ENCODE peak calls at places on chromosome 2, in five cellular contexts. I is AG09319, D is midbrain, A is pancreas, O is chondrocyte. N is an unnamed sample.

GRCh38 chr2:15941970-15942710 is 1.8 kb downstream of the MYCN start:
- DNase-seq in D (peak), I (no peak), O (peak), A (peak), N (no peak)

GRCh38 chr2:79850912-79851311 is 338.1 kb downstream of the CTNNA2 start:
- DNase-seq in O (no peak), I (no peak), D (no peak), A (no peak), N (no peak)

GRCh38 chr2:23651187-23651983 is 266.4 kb downstream of the KLHL29 start:
- DNase-seq in A (no peak), D (no peak), I (no peak), O (no peak), N (no peak)

GRCh38 chr2:54999182-54999581 is 51.1 kb downstream of the RTN4 start:
- DNase-seq in O (no peak), A (no peak), I (peak), D (no peak), N (no peak)

GRCh38 chr2:39338502-39338901 is 94.7 kb upstream of the CDKL4 start:
- DNase-seq in O (no peak), D (no peak), A (no peak), I (no peak), N (no peak)

GRCh38 chr2:28168376-28168775 is 224.3 kb upstream of the FOSL2 start:
- DNase-seq in O (no peak), I (no peak), A (no peak), D (no peak), N (no peak)

GRCh38 chr2:30686000-30686399 is 121.2 kb downstream of the CAPN13 start:
- DNase-seq in A (peak), D (no peak), I (no peak), O (no peak), N (peak)

GRCh38 chr2:143452817-143453462 is 323.7 kb downstream of the ARHGAP15 start:
- DNase-seq in O (no peak), A (no peak), I (no peak), D (no peak), N (no peak)

GRCh38 chr2:234958311-234958710 is 6.5 kb downstream of the SH3BP4 start:
- DNase-seq in D (no peak), O (no peak), I (no peak), A (peak), N (no peak)

GRCh38 chr2:229392214-229392613 is 121.1 kb upstream of the PID1 start:
- DNase-seq in O (no peak), A (no peak), D (peak), I (peak), N (no peak)

GRCh38 chr2:4324531-4324930 is 621.2 kb downstream of the DCDC2C start:
- DNase-seq in A (no peak), I (no peak), D (no peak), O (no peak), N (no peak)

GRCh38 chr2:127423476-127423840 is 5.2 kb downstream of the PROC start:
- DNase-seq in O (no peak), A (peak), D (no peak), I (no peak), N (no peak)

GRCh38 chr2:237617305-237617982 is 9.9 kb upstream of the LRRFIP1 start:
- DNase-seq in I (no peak), O (no peak), A (no peak), D (no peak), N (no peak)

GRCh38 chr2:111946294-111947114 is 48.1 kb downstream of the MERTK start:
- DNase-seq in O (no peak), A (no peak), D (peak), I (peak), N (peak)

GRCh38 chr2:43345391-43345813 is 119.0 kb upstream of the ZFP36L2 start:
- DNase-seq in D (no peak), I (no peak), A (no peak), O (no peak), N (no peak)

GRCh38 chr2:230885467-230886130 is 20.9 kb downstream of the ITM2C start:
- DNase-seq in O (peak), A (no peak), D (peak), I (peak), N (no peak)

GRCh38 chr2:218648473-218649100 is 10.8 kb downstream of the ZNF142 start:
- DNase-seq in O (no peak), D (peak), I (peak), A (no peak), N (peak)

GRCh38 chr2:23691106-23691470 is 235.8 kb downstream of the ATAD2B start:
- DNase-seq in A (no peak), I (no peak), O (no peak), D (no peak), N (no peak)

GRCh38 chr2:24926602-24927252 is 6.7 kb upstream of the ADCY3 start:
- DNase-seq in I (no peak), D (no peak), O (no peak), A (no peak), N (no peak)

GRCh38 chr2:237686659-237687136 is 59.3 kb downstream of the LRRFIP1 start:
- DNase-seq in A (no peak), I (no peak), O (no peak), D (no peak), N (no peak)

GRCh38 chr2:120881981-120882788 is 146.5 kb downstream of the GLI2 start:
- DNase-seq in O (peak), D (no peak), A (peak), I (no peak), N (no peak)

GRCh38 chr2:84908948-84909713 is 3.7 kb downstream of the TMSB10 start:
- DNase-seq in I (no peak), D (no peak), O (no peak), A (no peak), N (no peak)

GRCh38 chr2:58984731-58985130 is 743.6 kb upstream of the FANCL start:
- DNase-seq in D (no peak), O (no peak), A (no peak), I (no peak), N (no peak)

GRCh38 chr2:226995625-226996041 is 159.8 kb downstream of the RHBDD1 start:
- DNase-seq in I (no peak), O (no peak), D (peak), A (peak), N (peak)

GRCh38 chr2:221844966-221845365 is 272.9 kb upstream of the EPHA4 start:
- DNase-seq in D (no peak), I (no peak), O (no peak), A (no peak), N (no peak)

GRCh38 chr2:219638948-219639341 is 11.5 kb downstream of the SLC4A3 start:
- DNase-seq in D (no peak), I (no peak), A (no peak), O (no peak), N (peak)

GRCh38 chr2:88828397-88829137 is 137.1 kb downstream of the RPIA start:
- DNase-seq in D (no peak), A (peak), O (no peak), I (no peak), N (no peak)

GRCh38 chr2:174183076-174183475 is 65.3 kb downstream of the OLA1 start:
- DNase-seq in I (no peak), O (no peak), A (no peak), D (no peak), N (no peak)